ENCODE peak calls at places on chromosomes 13 and 19, in five cellular contexts. F is HEK293T; G is stimulated activated naive CD4-positive, alpha-beta T cell; B is iris pigment epithelial cell; L is HL-60. Y is an unnamed sample.

GRCh38 chr19:11018179-11018578 is 57.3 kb downstream of the SMARCA4 start:
- DNase-seq in L (no peak), G (no peak), F (no peak), B (no peak), Y (no peak)

GRCh38 chr13:20127563-20128458 is 33.0 kb downstream of the GJA3 start:
- DNase-seq in B (peak; percentile 49), G (peak; percentile 21), F (peak; percentile 46), L (peak; percentile 72), Y (no peak)

GRCh38 chr13:51619614-51620013 is 35.4 kb downstream of the WDFY2 start:
- DNase-seq in F (no peak), G (no peak), L (no peak), B (peak; percentile 78), Y (no peak)

GRCh38 chr19:34837262-34837661 is 64.2 kb upstream of the ZNF599 start:
- DNase-seq in F (no peak), G (no peak), B (peak; percentile 24), L (no peak), Y (no peak)

GRCh38 chr19:40778865-40779284 is 828 bp downstream of the RAB4B start:
- DNase-seq in G (no peak), F (no peak), L (no peak), B (peak; percentile 63), Y (no peak)

GRCh38 chr13:24050796-24051715 is 109.5 kb upstream of the SPATA13 start:
- DNase-seq in F (no peak), G (no peak), L (no peak), B (no peak), Y (no peak)

GRCh38 chr13:38463047-38463446 is 113.4 kb downstream of the UFM1 start:
- DNase-seq in G (no peak), L (no peak), F (no peak), B (no peak), Y (no peak)

GRCh38 chr19:31257426-31258130 is 91.7 kb downstream of the TSHZ3 start:
- DNase-seq in G (no peak), F (no peak), B (no peak), L (no peak), Y (no peak)

GRCh38 chr19:54795763-54796162 is 7.6 kb upstream of the KIR2DL4 start:
- DNase-seq in F (no peak), G (no peak), B (no peak), L (peak; percentile 63), Y (no peak)

GRCh38 chr13:47287291-47287751 is 390.5 kb upstream of the HTR2A start:
- DNase-seq in G (no peak), F (no peak), B (peak; percentile 28), L (no peak), Y (no peak)

GRCh38 chr13:36764957-36765356 is 54.1 kb upstream of the RFXAP start:
- DNase-seq in L (no peak), G (no peak), B (no peak), F (no peak), Y (no peak)

GRCh38 chr13:32381539-32381938 is 46.4 kb downstream of the N4BP2L1 start:
- DNase-seq in F (peak; percentile 8), L (no peak), G (no peak), B (peak; percentile 36), Y (no peak)

GRCh38 chr13:84121456-84121855 is 239.2 kb upstream of the SLITRK1 start:
- DNase-seq in B (peak; percentile 0), L (no peak), F (no peak), G (no peak), Y (no peak)

GRCh38 chr19:55592391-55593090 is 6.8 kb downstream of the FIZ1 start:
- DNase-seq in B (no peak), F (no peak), L (no peak), G (no peak), Y (no peak)

GRCh38 chr19:15072930-15073647 is 8.9 kb upstream of the OR1I1 start:
- DNase-seq in G (no peak), L (no peak), B (no peak), F (no peak), Y (no peak)

GRCh38 chr13:57820924-57821323 is 189.4 kb downstream of the PCDH17 start:
- DNase-seq in F (no peak), B (no peak), G (no peak), L (no peak), Y (no peak)

GRCh38 chr19:36009220-36009619 is 607 bp upstream of the SYNE4 start:
- DNase-seq in F (no peak), B (peak; percentile 73), G (peak; percentile 20), L (peak; percentile 36), Y (peak; percentile 42)

GRCh38 chr19:5054551-5055456 is 85.9 kb downstream of the KDM4B start:
- DNase-seq in G (no peak), B (no peak), L (no peak), F (no peak), Y (peak; percentile 24)

GRCh38 chr19:33988601-33989000 is 183.7 kb upstream of the LSM14A start:
- DNase-seq in B (peak; percentile 32), F (no peak), G (no peak), L (no peak), Y (no peak)

GRCh38 chr19:10667867-10668266 is 13.7 kb downstream of the ILF3 start:
- DNase-seq in F (no peak), G (no peak), L (no peak), B (no peak), Y (no peak)

GRCh38 chr19:3073159-3073563 is 10.9 kb upstream of the TLE5 start:
- DNase-seq in G (no peak), L (no peak), F (peak; percentile 78), B (peak; percentile 53), Y (no peak)

Y was measured in hypothalamus.